ENCODE peak calls at places on chromosomes 6 and 20, in eight cellular contexts. Y, H, K, B, A, S, U and M are unnamed samples. For H3K4me1, the result is how much of the 10 kb centered on the place peaks cover.

GRCh38 chr20:32920530-32921298 is 62.0 kb downstream of the EFCAB8 start:
- DNase-seq in Y (no peak), H (peak), K (no peak), B (no peak), A (no peak), S (no peak), U (no peak), M (no peak)

GRCh38 chr20:4812641-4813075 is 90.9 kb downstream of the PRND start:
- DNase-seq in Y (peak), H (no peak), K (no peak), B (no peak), A (no peak), S (no peak), U (no peak), M (no peak)

GRCh38 chr20:56778765-56779195 is 149.7 kb downstream of the TFAP2C start:
- DNase-seq in Y (peak), H (no peak), K (no peak), B (no peak), A (no peak), S (peak), U (peak), M (no peak)

GRCh38 chr20:63578224-63579016 is 4.4 kb upstream of the HELZ2 start:
- DNase-seq in Y (peak), H (no peak), K (no peak), B (no peak), A (no peak), S (no peak), U (no peak), M (peak)

GRCh38 chr20:7285918-7286556 is 518.6 kb downstream of the BMP2 start:
- DNase-seq in Y (peak), H (peak), K (peak), B (peak), A (peak), S (peak), U (no peak), M (peak)

GRCh38 chr6:165599596-165600487 is 63.2 kb downstream of the PDE10A start:
- DNase-seq in Y (peak), H (no peak), K (no peak), B (no peak), A (no peak), S (peak), U (no peak), M (peak)

GRCh38 chr6:77883849-77884248 is 231.0 kb downstream of the MEI4 start:
- DNase-seq in Y (no peak), H (no peak), K (no peak), B (no peak), A (no peak), S (no peak), U (no peak), M (no peak)

GRCh38 chr20:36818831-36819230 is 45.3 kb upstream of the DSN1 start:
- DNase-seq in Y (no peak), H (no peak), K (no peak), B (no peak), A (no peak), S (peak), U (no peak), M (no peak)

GRCh38 chr6:14731638-14732037 is 514.2 kb upstream of the JARID2 start:
- DNase-seq in Y (no peak), H (no peak), K (no peak), B (no peak), A (no peak), S (no peak), U (no peak), M (no peak)

GRCh38 chr6:54874349-54875048 is 27.9 kb downstream of the FAM83B start:
- DNase-seq in Y (no peak), H (no peak), K (peak), B (no peak), A (no peak), S (no peak), U (no peak), M (no peak)

GRCh38 chr6:110484321-110484720 is 7.9 kb upstream of the SLC22A16 start:
- DNase-seq in Y (no peak), H (no peak), K (no peak), B (no peak), A (no peak), S (peak), U (no peak), M (no peak)

GRCh38 chr6:117573006-117573680 is 29.2 kb downstream of the GOPC start:
- DNase-seq in Y (no peak), H (no peak), K (no peak), B (no peak), A (no peak), S (no peak), U (no peak), M (no peak)

GRCh38 chr20:14820771-14821170 is 483.4 kb upstream of the FLRT3 start:
- DNase-seq in Y (no peak), H (no peak), K (no peak), B (no peak), A (no peak), S (no peak), U (no peak), M (no peak)

GRCh38 chr6:35601331-35602132 is 87.2 kb downstream of the FKBP5 start:
- DNase-seq in Y (peak), H (peak), K (peak), B (peak), A (no peak), S (peak), U (peak), M (no peak)

GRCh38 chr6:53529324-53530036 is 15.4 kb downstream of the GCLC start:
- DNase-seq in Y (no peak), H (no peak), K (no peak), B (no peak), A (no peak), S (no peak), U (no peak), M (no peak)

GRCh38 chr6:453152-453551 is 61.6 kb downstream of the IRF4 start:
- DNase-seq in Y (no peak), H (peak), K (no peak), B (no peak), A (no peak), S (peak), U (no peak), M (peak)

GRCh38 chr6:132446136-132446535 is 44.9 kb upstream of the MOXD1 start:
- DNase-seq in Y (no peak), H (no peak), K (no peak), B (no peak), A (no peak), S (no peak), U (no peak), M (no peak)

GRCh38 chr6:116536216-116536621 is 9.3 kb downstream of the TRAPPC3L start:
- DNase-seq in Y (peak), H (no peak), K (peak), B (no peak), A (peak), S (peak), U (peak), M (no peak)

GRCh38 chr6:64012351-64013060 is 376.9 kb downstream of the PHF3 start:
- DNase-seq in Y (no peak), H (no peak), K (no peak), B (no peak), A (peak), S (peak), U (no peak), M (no peak)

GRCh38 chr20:10673176-10673830 is 496 bp downstream of the JAG1 start:
- DNase-seq in Y (no peak), H (no peak), K (peak), B (no peak), A (no peak), S (peak), U (no peak), M (peak)

GRCh38 chr6:75800133-75800532 is 51.1 kb downstream of the MYO6 start:
- DNase-seq in Y (no peak), H (no peak), K (no peak), B (no peak), A (no peak), S (no peak), U (no peak), M (no peak)

GRCh38 chr6:56786256-56786655 is 143.6 kb upstream of the DST start:
- DNase-seq in Y (no peak), H (no peak), K (no peak), B (no peak), A (no peak), S (no peak), U (no peak), M (no peak)

GRCh38 chr6:52725133-52725529 is 38.1 kb downstream of the GSTA2 start:
- DNase-seq in Y (no peak), H (no peak), K (peak), B (no peak), A (no peak), S (no peak), U (no peak), M (no peak)

GRCh38 chr6:100281471-100281878 is 183.2 kb downstream of the SIM1 start:
- DNase-seq in Y (no peak), H (no peak), K (no peak), B (no peak), A (peak), S (peak), U (no peak), M (no peak)

GRCh38 chr6:15966000-15966399 is 162.9 kb upstream of the MYLIP start:
- DNase-seq in Y (no peak), H (no peak), K (no peak), B (peak), A (no peak), S (no peak), U (no peak), M (no peak)

GRCh38 chr6:101926149-101926925 is 532.8 kb downstream of the GRIK2 start:
- DNase-seq in Y (no peak), H (no peak), K (no peak), B (no peak), A (no peak), S (no peak), U (no peak), M (no peak)

GRCh38 chr6:13695217-13695616 is 16.4 kb downstream of the RANBP9 start:
- DNase-seq in Y (no peak), H (no peak), K (no peak), B (no peak), A (no peak), S (no peak), U (peak), M (no peak)
- H3K27ac ChIP-seq in Y (no peak), H (no peak), K (no peak), B (no peak), A (no peak), S (no peak), U (peak), M (no peak)

GRCh38 chr20:434221-434620 is 26.1 kb downstream of the RBCK1 start:
- DNase-seq in Y (no peak), H (no peak), K (no peak), B (no peak), A (no peak), S (no peak), U (no peak), M (no peak)
- H3K4me3 ChIP-seq in Y (no peak), H (no peak), K (no peak), B (no peak), A (no peak), S (no peak), U (no peak), M (no peak)

DNA sequence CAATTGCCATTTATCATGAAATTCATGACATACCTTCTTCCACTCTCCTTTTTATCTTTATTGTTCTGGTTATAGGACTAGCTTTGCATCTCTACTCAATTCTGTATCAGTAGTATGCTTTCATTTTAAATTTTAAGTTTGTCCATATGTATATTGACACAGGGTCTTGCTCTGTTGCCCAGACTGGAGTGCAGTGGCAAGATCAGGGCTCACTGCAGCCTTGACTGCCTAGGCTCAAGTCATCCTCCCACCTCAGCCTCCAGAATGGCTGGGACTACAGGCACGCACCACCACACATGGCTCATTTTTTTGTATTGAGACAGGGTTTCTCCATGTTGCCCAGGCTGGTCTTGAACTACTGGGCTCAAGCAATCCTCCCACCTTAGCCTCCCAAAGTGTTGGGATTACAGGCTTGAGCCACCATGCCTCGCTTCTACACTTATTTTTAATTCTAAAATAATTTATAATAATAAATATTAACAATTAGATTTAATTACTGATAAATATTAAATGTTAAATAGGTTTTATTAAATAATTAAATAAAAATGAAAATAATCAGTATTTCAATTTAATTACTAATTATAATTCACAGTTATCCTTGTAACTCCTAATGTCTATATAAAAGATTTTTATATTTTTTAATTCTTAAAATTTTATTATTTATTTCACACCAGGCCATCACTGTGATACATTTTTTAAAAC is 27.7 kb downstream of the TRIM38 start:
- DNase-seq in Y (no peak), H (no peak), K (no peak), B (no peak), A (no peak), S (no peak), U (no peak), M (no peak)
- H3K4me1 ChIP-seq in Y (under half), H (under half), K (under half), B (under half), A (under half), S (under half), U (under half), M (under half)

DNA sequence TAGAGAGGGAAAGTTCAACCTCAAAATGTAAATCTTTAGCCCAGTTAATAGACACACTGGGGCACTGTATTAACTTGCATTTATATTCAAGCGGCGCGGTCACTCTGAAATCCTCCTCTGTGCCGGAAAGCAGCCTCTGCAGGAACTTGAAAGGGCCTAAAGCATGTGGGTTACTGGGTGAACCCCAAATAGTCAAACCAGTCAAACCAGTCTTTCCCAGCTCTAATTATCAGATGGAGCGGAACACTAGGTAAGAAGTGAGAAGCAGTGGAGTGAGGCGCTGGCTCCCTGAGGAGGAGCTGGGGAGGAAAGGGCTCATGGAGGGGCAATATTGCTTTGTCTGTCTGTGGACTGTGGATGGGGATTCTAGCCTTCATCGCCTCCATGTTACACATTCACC is 531.3 kb downstream of the QKI start:
- DNase-seq in Y (no peak), H (no peak), K (no peak), B (no peak), A (no peak), S (no peak), U (no peak), M (no peak)
- H3K27ac ChIP-seq in Y (no peak), H (no peak), K (no peak), B (no peak), A (no peak), S (no peak), U (no peak), M (no peak)

DNA sequence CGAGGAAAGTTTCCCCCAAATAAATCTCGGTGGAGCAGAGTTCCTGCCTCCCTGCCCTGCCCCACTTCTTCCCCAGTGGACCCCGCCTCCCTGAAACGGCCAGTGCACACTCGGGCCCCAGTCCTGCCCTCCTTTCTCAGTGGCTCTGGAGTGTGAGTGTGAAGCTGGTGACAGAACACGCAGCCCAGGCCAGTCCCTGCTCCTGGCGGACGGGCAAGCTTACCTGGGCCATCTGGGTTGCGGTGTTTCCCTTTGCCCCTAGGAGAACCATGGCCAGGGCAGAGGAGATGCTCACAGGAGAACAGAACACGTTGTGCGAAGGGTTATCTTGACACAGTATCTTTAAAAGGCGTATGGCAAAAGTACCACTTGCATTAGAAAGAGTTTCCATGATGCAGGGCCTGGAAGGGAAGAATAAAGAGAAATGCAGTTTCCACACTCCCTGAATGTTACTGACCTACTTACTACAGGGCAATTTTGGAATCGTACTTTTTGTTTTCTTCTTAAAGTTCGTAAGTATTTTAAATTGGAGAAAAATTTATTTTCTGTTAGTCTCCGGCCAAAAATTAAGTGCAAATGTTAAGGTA is 2.8 kb downstream of the SERPINB9 start:
- DNase-seq in Y (no peak), H (no peak), K (no peak), B (no peak), A (no peak), S (no peak), U (no peak), M (peak)
- H3K4me3 ChIP-seq in Y (no peak), H (no peak), K (no peak), B (no peak), A (no peak), S (no peak), U (peak), M (no peak)